ENCODE peak calls at places on chromosome 11, in five cellular contexts. C, M, N, X and E are unnamed samples.

GRCh38 chr11:29333993-29334780 is 682.6 kb downstream of the KCNA4 start:
- DNase-seq in C (peak; percentile 61), M (peak; percentile 67), N (peak; percentile 70), X (peak; percentile 64), E (peak; percentile 77)

GRCh38 chr11:76656571-76657081 is 13.9 kb downstream of the LRRC32 start:
- DNase-seq in C (no peak), M (peak; percentile 44), N (no peak), X (no peak), E (no peak)

GRCh38 chr11:114123692-114124330 is 64.3 kb downstream of the ZBTB16 start:
- DNase-seq in C (no peak), M (no peak), N (no peak), X (no peak), E (no peak)

GRCh38 chr11:59756496-59756840 is 1.3 kb downstream of the STX3 start:
- DNase-seq in C (peak; percentile 39), M (no peak), N (no peak), X (no peak), E (peak; percentile 72)

GRCh38 chr11:14907411-14908213 is 15.6 kb upstream of the CYP2R1 start:
- DNase-seq in C (peak; percentile 42), M (peak; percentile 53), N (peak; percentile 65), X (peak; percentile 82), E (peak; percentile 69)

GRCh38 chr11:2583605-2583958 is 116.2 kb downstream of the KCNQ1OT1 start:
- DNase-seq in C (no peak), M (no peak), N (no peak), X (no peak), E (no peak)

GRCh38 chr11:6248248-6248647 is 9.4 kb downstream of the CNGA4 start:
- DNase-seq in C (no peak), M (peak; percentile 78), N (no peak), X (no peak), E (peak; percentile 58)

GRCh38 chr11:73072935-73073481 is 69.1 kb downstream of the FCHSD2 start:
- DNase-seq in C (peak; percentile 82), M (peak; percentile 41), N (peak; percentile 81), X (no peak), E (peak; percentile 43)

GRCh38 chr11:44797051-44797450 is 70.3 kb downstream of the TSPAN18 start:
- DNase-seq in C (no peak), M (no peak), N (no peak), X (no peak), E (no peak)

GRCh38 chr11:2092956-2093412 is 46.2 kb downstream of the IGF2 start:
- DNase-seq in C (no peak), M (peak; percentile 62), N (peak; percentile 95), X (no peak), E (peak; percentile 77)

GRCh38 chr11:113162590-113162961 is 151.8 kb upstream of the TTC12 start:
- DNase-seq in C (no peak), M (no peak), N (no peak), X (no peak), E (no peak)

GRCh38 chr11:26993965-26994446 is at the start of gene FIBIN:
- DNase-seq in C (no peak), M (peak; percentile 89), N (no peak), X (peak; percentile 57), E (peak; percentile 69)

GRCh38 chr11:85723088-85723487 is 37.1 kb upstream of the CCDC89 start:
- DNase-seq in C (no peak), M (no peak), N (peak; percentile 87), X (no peak), E (no peak)
- TF ChIP-seq EZH2 in C (no peak), M (no peak), N (no peak), X (no peak), E (no peak)

GRCh38 chr11:12770435-12770834 is 96.2 kb downstream of the TEAD1 start:
- DNase-seq in C (no peak), M (no peak), N (no peak), X (no peak), E (no peak)

GRCh38 chr11:12767022-12767421 is 92.8 kb downstream of the TEAD1 start:
- DNase-seq in C (no peak), M (no peak), N (no peak), X (no peak), E (no peak)

GRCh38 chr11:12767577-12767976 is 93.4 kb downstream of the TEAD1 start:
- DNase-seq in C (no peak), M (no peak), N (no peak), X (no peak), E (no peak)

GRCh38 chr11:12769834-12770345 is 95.7 kb downstream of the TEAD1 start:
- DNase-seq in C (peak; percentile 63), M (peak; percentile 56), N (peak; percentile 82), X (peak; percentile 39), E (peak; percentile 89)

GRCh38 chr11:12768731-12769673 is 94.8 kb downstream of the TEAD1 start:
- DNase-seq in C (no peak), M (no peak), N (peak; percentile 6), X (no peak), E (no peak)
- H3K4me2 ChIP-seq in C (peak overlapping the region; percentile 44), M (peak overlapping the region; percentile 16), N (peak overlapping the region; percentile 62), X (peak overlapping the region; percentile 46), E (peak overlapping the region; percentile 68)

GRCh38 chr11:117989351-117990102 is 3.3 kb downstream of the IL10RA start:
- DNase-seq in C (no peak), M (no peak), N (no peak), X (no peak), E (no peak)

GRCh38 chr11:117983163-117983475 is 3.1 kb upstream of the IL10RA start:
- DNase-seq in C (no peak), M (no peak), N (no peak), X (no peak), E (no peak)

GRCh38 chr11:117986981-117987495 is 844 bp downstream of the IL10RA start:
- DNase-seq in C (no peak), M (no peak), N (peak; percentile 25), X (no peak), E (peak; percentile 23)

GRCh38 chr11:117984471-117984870 is 1.7 kb upstream of the IL10RA start:
- DNase-seq in C (no peak), M (no peak), N (no peak), X (no peak), E (no peak)

DNA sequence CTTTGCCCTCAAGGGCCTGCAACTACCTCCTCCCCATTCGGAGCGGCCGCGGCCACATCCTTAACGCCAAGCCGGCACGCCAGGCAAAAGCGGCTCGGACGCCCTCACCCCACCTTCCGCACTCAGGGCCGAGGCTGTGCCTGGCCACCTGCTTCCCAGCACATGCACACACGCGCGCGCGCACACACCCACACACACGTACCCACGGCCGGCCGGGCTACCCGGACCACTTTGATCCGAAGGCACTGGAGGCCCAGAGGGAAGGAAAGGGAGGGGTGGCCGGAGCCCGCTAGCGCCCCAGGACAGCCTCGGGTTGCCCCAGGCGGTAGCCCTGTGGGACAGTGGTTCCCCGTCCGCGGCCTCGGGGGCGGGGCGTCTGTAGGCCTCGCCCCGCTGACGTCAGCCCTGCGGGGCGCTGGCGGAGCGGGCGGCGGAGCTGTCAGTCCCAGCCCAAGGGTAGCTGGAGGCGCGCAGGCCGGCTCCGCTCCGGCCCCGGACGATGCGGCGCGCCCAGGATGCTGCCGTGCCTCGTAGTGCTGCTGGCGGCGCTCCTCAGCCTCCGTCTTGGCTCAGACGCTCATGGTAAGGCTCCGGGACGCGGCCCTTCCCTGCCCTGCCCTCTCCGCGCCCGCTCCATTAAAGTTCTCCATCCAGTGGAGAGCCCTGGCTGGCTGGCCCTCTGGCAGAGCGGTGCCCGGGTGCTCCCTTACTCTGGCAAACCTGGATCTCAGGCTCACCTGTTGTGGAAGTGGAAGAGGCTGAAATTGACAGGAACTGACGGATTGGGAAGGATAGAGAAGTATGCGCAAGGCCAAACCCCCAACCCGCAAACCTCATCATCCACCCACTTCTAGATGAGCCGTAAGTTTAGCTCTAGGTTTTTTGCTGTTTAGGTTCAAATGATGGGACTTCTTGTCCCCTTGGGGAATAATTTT is at the start of gene IL10RA:
- DNase-seq in C (peak; percentile 78), M (peak; percentile 51), N (no peak), X (peak; percentile 91), E (peak; percentile 64)
- TF ChIP-seq EZH2 in C (no peak), M (no peak), N (no peak), X (no peak), E (no peak)

GRCh38 chr11:128572965-128573364 is 14.4 kb downstream of the ETS1 start:
- DNase-seq in C (no peak), M (no peak), N (peak; percentile 16), X (peak; percentile 62), E (no peak)

GRCh38 chr11:128574576-128575011 is 12.8 kb downstream of the ETS1 start:
- DNase-seq in C (peak; percentile 39), M (no peak), N (peak; percentile 62), X (no peak), E (no peak)

GRCh38 chr11:128575956-128576340 is 11.4 kb downstream of the ETS1 start:
- DNase-seq in C (peak; percentile 96), M (peak; percentile 83), N (no peak), X (no peak), E (peak; percentile 49)

GRCh38 chr11:128575174-128575955 is 12.0 kb downstream of the ETS1 start:
- DNase-seq in C (no peak), M (peak; percentile 27), N (no peak), X (no peak), E (no peak)

GRCh38 chr11:128573674-128574073 is 13.7 kb downstream of the ETS1 start:
- DNase-seq in C (no peak), M (no peak), N (peak; percentile 28), X (no peak), E (no peak)
- H3K4me2 ChIP-seq in C (no peak overlapping the region), M (no peak overlapping the region), N (no peak overlapping the region), X (peak overlapping the region; percentile 40), E (no peak overlapping the region)

DNA sequence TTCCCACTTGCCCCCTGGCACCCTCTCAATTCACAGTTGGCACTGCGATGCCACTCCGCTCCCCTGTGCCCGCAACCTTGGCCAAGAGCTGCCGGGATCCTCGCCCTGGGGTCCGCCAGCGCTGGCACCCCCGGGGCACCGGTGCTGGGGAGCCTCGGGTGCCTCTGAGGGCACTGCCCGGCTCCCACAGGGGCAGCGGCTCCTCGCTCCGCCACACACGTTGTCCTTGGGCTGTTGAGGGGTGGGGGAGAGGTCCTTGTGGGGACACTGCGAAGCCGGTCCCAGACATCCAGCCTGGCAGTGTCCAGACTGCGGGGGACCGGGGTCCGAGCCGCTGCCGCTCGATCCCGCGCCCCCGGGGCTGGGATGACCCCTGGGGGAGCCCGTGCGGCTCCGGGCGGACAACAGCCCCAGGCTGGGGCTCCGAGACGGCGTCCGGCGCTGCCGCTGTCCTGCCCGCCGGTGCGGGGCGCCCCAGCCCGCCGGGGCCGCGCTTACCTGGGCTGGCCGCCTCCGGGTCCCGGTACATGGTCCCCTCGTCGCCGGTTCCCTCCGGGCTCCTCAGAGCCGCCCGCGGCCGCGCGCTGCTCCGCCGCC is 486 bp downstream of the SYT7 start:
- DNase-seq in C (no peak), M (no peak), N (peak; percentile 32), X (peak; percentile 45), E (peak; percentile 38)
- TF ChIP-seq EZH2 in C (peak; percentile 83), M (peak; percentile 81), N (peak; percentile 49), X (peak; percentile 34), E (no peak)

GRCh38 chr11:128021304-128022006 is 565.9 kb downstream of the ETS1 start:
- DNase-seq in C (no peak), M (peak; percentile 31), N (no peak), X (peak; percentile 56), E (peak; percentile 53)

GRCh38 chr11:128022761-128023160 is 564.6 kb downstream of the ETS1 start:
- DNase-seq in C (no peak), M (no peak), N (no peak), X (no peak), E (no peak)

GRCh38 chr11:128029219-128029722 is 558.1 kb downstream of the ETS1 start:
- DNase-seq in C (no peak), M (no peak), N (no peak), X (no peak), E (no peak)

GRCh38 chr11:128022007-128022368 is 565.4 kb downstream of the ETS1 start:
- DNase-seq in C (peak; percentile 63), M (peak; percentile 53), N (peak; percentile 39), X (no peak), E (peak; percentile 75)

GRCh38 chr11:128026596-128026995 is 560.8 kb downstream of the ETS1 start:
- DNase-seq in C (peak; percentile 81), M (peak; percentile 94), N (peak; percentile 98), X (no peak), E (peak; percentile 99)
- H3K4me2 ChIP-seq in C (peak overlapping the region; percentile 32), M (no peak overlapping the region), N (peak overlapping the region; percentile 62), X (no peak overlapping the region), E (peak overlapping the region; percentile 50)